ENCODE peak calls at places on chromosome 2, in five cellular contexts. One of them, this sample, is unnamed.

GRCh38 chr2:240886678-240887574 is 9.0 kb downstream of the MAB21L4 start:
- DNase-seq in HT-29: no peak
- DNase-seq in GM12865: no peak
- DNase-seq in ELR: no peak
- DNase-seq in stimulated activated CD8-positive, alpha-beta memory T cell treated with anti-CD3 and anti-CD28 coated beads, Interleukin-15, amount 100 ng/mL, for 4 hours: no peak
- DNase-seq in this sample: no peak

GRCh38 chr2:108923019-108923700 is 65.9 kb downstream of the EDAR start:
- DNase-seq in HT-29: peak; percentile 42
- DNase-seq in GM12865: no peak
- DNase-seq in ELR: no peak
- DNase-seq in stimulated activated CD8-positive, alpha-beta memory T cell treated with anti-CD3 and anti-CD28 coated beads, Interleukin-15, amount 100 ng/mL, for 4 hours: no peak
- DNase-seq in this sample: no peak

GRCh38 chr2:176189666-176190641 is 1.5 kb downstream of the HOXD1 start:
- DNase-seq in HT-29: no peak
- DNase-seq in GM12865: no peak
- DNase-seq in ELR: no peak
- DNase-seq in stimulated activated CD8-positive, alpha-beta memory T cell treated with anti-CD3 and anti-CD28 coated beads, Interleukin-15, amount 100 ng/mL, for 4 hours: no peak
- DNase-seq in this sample: no peak

GRCh38 chr2:37653805-37654378 is 17.6 kb downstream of the CDC42EP3 start:
- DNase-seq in HT-29: no peak
- DNase-seq in GM12865: peak; percentile 94
- DNase-seq in ELR: no peak
- DNase-seq in stimulated activated CD8-positive, alpha-beta memory T cell treated with anti-CD3 and anti-CD28 coated beads, Interleukin-15, amount 100 ng/mL, for 4 hours: no peak
- DNase-seq in this sample: no peak

GRCh38 chr2:31202833-31203232 is 14.5 kb downstream of the CAPN14 start:
- DNase-seq in HT-29: no peak
- DNase-seq in GM12865: no peak
- DNase-seq in ELR: no peak
- DNase-seq in stimulated activated CD8-positive, alpha-beta memory T cell treated with anti-CD3 and anti-CD28 coated beads, Interleukin-15, amount 100 ng/mL, for 4 hours: no peak
- DNase-seq in this sample: no peak

GRCh38 chr2:85131116-85131515 is 2.1 kb upstream of the TCF7L1 start:
- DNase-seq in HT-29: no peak
- DNase-seq in GM12865: peak; percentile 17
- DNase-seq in ELR: peak; percentile 46
- DNase-seq in stimulated activated CD8-positive, alpha-beta memory T cell treated with anti-CD3 and anti-CD28 coated beads, Interleukin-15, amount 100 ng/mL, for 4 hours: no peak
- DNase-seq in this sample: peak; percentile 51

GRCh38 chr2:151401149-151401548 is 8.6 kb upstream of the RIF1 start:
- DNase-seq in HT-29: no peak
- DNase-seq in GM12865: no peak
- DNase-seq in ELR: no peak
- DNase-seq in stimulated activated CD8-positive, alpha-beta memory T cell treated with anti-CD3 and anti-CD28 coated beads, Interleukin-15, amount 100 ng/mL, for 4 hours: no peak
- DNase-seq in this sample: no peak

GRCh38 chr2:111994042-111994441 is 61.0 kb upstream of the TMEM87B start:
- DNase-seq in HT-29: no peak
- DNase-seq in GM12865: no peak
- DNase-seq in ELR: no peak
- DNase-seq in stimulated activated CD8-positive, alpha-beta memory T cell treated with anti-CD3 and anti-CD28 coated beads, Interleukin-15, amount 100 ng/mL, for 4 hours: no peak
- DNase-seq in this sample: no peak

GRCh38 chr2:161283926-161284325 is 24.3 kb upstream of the PSMD14 start:
- DNase-seq in HT-29: no peak
- DNase-seq in GM12865: no peak
- DNase-seq in ELR: no peak
- DNase-seq in stimulated activated CD8-positive, alpha-beta memory T cell treated with anti-CD3 and anti-CD28 coated beads, Interleukin-15, amount 100 ng/mL, for 4 hours: no peak
- DNase-seq in this sample: no peak

GRCh38 chr2:179861027-179861776 is at the start of gene ZNF385B:
- DNase-seq in HT-29: no peak
- DNase-seq in GM12865: peak; percentile 16
- DNase-seq in ELR: peak; percentile 56
- DNase-seq in stimulated activated CD8-positive, alpha-beta memory T cell treated with anti-CD3 and anti-CD28 coated beads, Interleukin-15, amount 100 ng/mL, for 4 hours: no peak
- DNase-seq in this sample: no peak

GRCh38 chr2:42337356-42337820 is 23.6 kb downstream of the COX7A2L start:
- DNase-seq in HT-29: no peak
- DNase-seq in GM12865: no peak
- DNase-seq in ELR: peak; percentile 23
- DNase-seq in stimulated activated CD8-positive, alpha-beta memory T cell treated with anti-CD3 and anti-CD28 coated beads, Interleukin-15, amount 100 ng/mL, for 4 hours: no peak
- DNase-seq in this sample: no peak

GRCh38 chr2:12556762-12557161 is 160.0 kb upstream of the TRIB2 start:
- DNase-seq in HT-29: peak; percentile 3
- DNase-seq in GM12865: no peak
- DNase-seq in ELR: peak; percentile 86
- DNase-seq in stimulated activated CD8-positive, alpha-beta memory T cell treated with anti-CD3 and anti-CD28 coated beads, Interleukin-15, amount 100 ng/mL, for 4 hours: no peak
- DNase-seq in this sample: no peak

GRCh38 chr2:159150208-159150607 is 136.3 kb downstream of the WDSUB1 start:
- DNase-seq in HT-29: no peak
- DNase-seq in GM12865: no peak
- DNase-seq in ELR: no peak
- DNase-seq in stimulated activated CD8-positive, alpha-beta memory T cell treated with anti-CD3 and anti-CD28 coated beads, Interleukin-15, amount 100 ng/mL, for 4 hours: no peak
- DNase-seq in this sample: no peak

GRCh38 chr2:180289627-180290026 is 282.5 kb upstream of the CWC22 start:
- DNase-seq in HT-29: peak; percentile 16
- DNase-seq in GM12865: no peak
- DNase-seq in ELR: no peak
- DNase-seq in stimulated activated CD8-positive, alpha-beta memory T cell treated with anti-CD3 and anti-CD28 coated beads, Interleukin-15, amount 100 ng/mL, for 4 hours: no peak
- DNase-seq in this sample: no peak

GRCh38 chr2:158818511-158818910 is 23.4 kb downstream of the DAPL1 start:
- DNase-seq in HT-29: no peak
- DNase-seq in GM12865: no peak
- DNase-seq in ELR: no peak
- DNase-seq in stimulated activated CD8-positive, alpha-beta memory T cell treated with anti-CD3 and anti-CD28 coated beads, Interleukin-15, amount 100 ng/mL, for 4 hours: no peak
- DNase-seq in this sample: no peak

GRCh38 chr2:213149332-213149875 is 2.0 kb downstream of the IKZF2 start:
- DNase-seq in HT-29: peak; percentile 36
- DNase-seq in GM12865: peak; percentile 6
- DNase-seq in ELR: peak; percentile 17
- DNase-seq in stimulated activated CD8-positive, alpha-beta memory T cell treated with anti-CD3 and anti-CD28 coated beads, Interleukin-15, amount 100 ng/mL, for 4 hours: no peak
- DNase-seq in this sample: no peak

GRCh38 chr2:237742191-237742590 is 56.4 kb upstream of the RBM44 start:
- DNase-seq in HT-29: no peak
- DNase-seq in GM12865: no peak
- DNase-seq in ELR: no peak
- DNase-seq in stimulated activated CD8-positive, alpha-beta memory T cell treated with anti-CD3 and anti-CD28 coated beads, Interleukin-15, amount 100 ng/mL, for 4 hours: no peak
- DNase-seq in this sample: no peak

GRCh38 chr2:23386422-23387220 is 1.6 kb downstream of the KLHL29 start:
- DNase-seq in HT-29: no peak
- DNase-seq in GM12865: peak; percentile 43
- DNase-seq in ELR: peak; percentile 16
- DNase-seq in stimulated activated CD8-positive, alpha-beta memory T cell treated with anti-CD3 and anti-CD28 coated beads, Interleukin-15, amount 100 ng/mL, for 4 hours: no peak
- DNase-seq in this sample: no peak

GRCh38 chr2:173644146-173644545 is 289.5 kb downstream of the CDCA7 start:
- DNase-seq in HT-29: no peak
- DNase-seq in GM12865: no peak
- DNase-seq in ELR: peak; percentile 72
- DNase-seq in stimulated activated CD8-positive, alpha-beta memory T cell treated with anti-CD3 and anti-CD28 coated beads, Interleukin-15, amount 100 ng/mL, for 4 hours: no peak
- DNase-seq in this sample: no peak

GRCh38 chr2:108573070-108573469 is 38.8 kb downstream of the LIMS1 start:
- DNase-seq in HT-29: no peak
- DNase-seq in GM12865: no peak
- DNase-seq in ELR: peak; percentile 71
- DNase-seq in stimulated activated CD8-positive, alpha-beta memory T cell treated with anti-CD3 and anti-CD28 coated beads, Interleukin-15, amount 100 ng/mL, for 4 hours: no peak
- DNase-seq in this sample: no peak

GRCh38 chr2:17879137-17879912 is 858 bp downstream of the KCNS3 start:
- DNase-seq in HT-29: peak; percentile 51
- DNase-seq in GM12865: no peak
- DNase-seq in ELR: peak; percentile 60
- DNase-seq in stimulated activated CD8-positive, alpha-beta memory T cell treated with anti-CD3 and anti-CD28 coated beads, Interleukin-15, amount 100 ng/mL, for 4 hours: no peak
- DNase-seq in this sample: peak; percentile 5

GRCh38 chr2:201852878-201853415 is 46.6 kb downstream of the CDK15 start:
- DNase-seq in HT-29: no peak
- DNase-seq in GM12865: peak; percentile 15
- DNase-seq in ELR: peak; percentile 71
- DNase-seq in stimulated activated CD8-positive, alpha-beta memory T cell treated with anti-CD3 and anti-CD28 coated beads, Interleukin-15, amount 100 ng/mL, for 4 hours: no peak
- DNase-seq in this sample: no peak

GRCh38 chr2:116810071-116810470 is 1004.4 kb upstream of the DDX18 start:
- DNase-seq in HT-29: no peak
- DNase-seq in GM12865: no peak
- DNase-seq in ELR: no peak
- DNase-seq in stimulated activated CD8-positive, alpha-beta memory T cell treated with anti-CD3 and anti-CD28 coated beads, Interleukin-15, amount 100 ng/mL, for 4 hours: no peak
- DNase-seq in this sample: peak; percentile 8

GRCh38 chr2:84458436-84459027 is 548 bp downstream of the SUCLG1 start:
- DNase-seq in HT-29: peak; percentile 11
- DNase-seq in GM12865: peak; percentile 35
- DNase-seq in ELR: peak; percentile 46
- DNase-seq in stimulated activated CD8-positive, alpha-beta memory T cell treated with anti-CD3 and anti-CD28 coated beads, Interleukin-15, amount 100 ng/mL, for 4 hours: no peak
- DNase-seq in this sample: no peak

GRCh38 chr2:42055573-42056514 is 8.0 kb downstream of the PKDCC start:
- DNase-seq in HT-29: peak; percentile 98
- DNase-seq in GM12865: no peak
- DNase-seq in ELR: no peak
- DNase-seq in stimulated activated CD8-positive, alpha-beta memory T cell treated with anti-CD3 and anti-CD28 coated beads, Interleukin-15, amount 100 ng/mL, for 4 hours: no peak
- DNase-seq in this sample: no peak

GRCh38 chr2:122384768-122385333 is 629.4 kb downstream of the TSN start:
- DNase-seq in HT-29: no peak
- DNase-seq in GM12865: no peak
- DNase-seq in ELR: no peak
- DNase-seq in stimulated activated CD8-positive, alpha-beta memory T cell treated with anti-CD3 and anti-CD28 coated beads, Interleukin-15, amount 100 ng/mL, for 4 hours: no peak
- DNase-seq in this sample: no peak

GRCh38 chr2:1011018-1011405 is 60.4 kb downstream of the SNTG2 start:
- DNase-seq in HT-29: no peak
- DNase-seq in GM12865: no peak
- DNase-seq in ELR: no peak
- DNase-seq in stimulated activated CD8-positive, alpha-beta memory T cell treated with anti-CD3 and anti-CD28 coated beads, Interleukin-15, amount 100 ng/mL, for 4 hours: no peak
- DNase-seq in this sample: no peak

GRCh38 chr2:170685591-170685990 is 29.5 kb upstream of the SP5 start:
- DNase-seq in HT-29: no peak
- DNase-seq in GM12865: no peak
- DNase-seq in ELR: no peak
- DNase-seq in stimulated activated CD8-positive, alpha-beta memory T cell treated with anti-CD3 and anti-CD28 coated beads, Interleukin-15, amount 100 ng/mL, for 4 hours: no peak
- DNase-seq in this sample: no peak

GRCh38 chr2:138787053-138787666 is 7.0 kb upstream of the NXPH2 start:
- DNase-seq in HT-29: peak; percentile 47
- DNase-seq in GM12865: peak; percentile 42
- DNase-seq in ELR: peak; percentile 62
- DNase-seq in stimulated activated CD8-positive, alpha-beta memory T cell treated with anti-CD3 and anti-CD28 coated beads, Interleukin-15, amount 100 ng/mL, for 4 hours: no peak
- DNase-seq in this sample: peak; percentile 39

GRCh38 chr2:18741888-18742287 is 152.5 kb upstream of the NT5C1B start:
- DNase-seq in HT-29: no peak
- DNase-seq in GM12865: no peak
- DNase-seq in ELR: no peak
- DNase-seq in stimulated activated CD8-positive, alpha-beta memory T cell treated with anti-CD3 and anti-CD28 coated beads, Interleukin-15, amount 100 ng/mL, for 4 hours: no peak
- DNase-seq in this sample: no peak

GRCh38 chr2:120856421-120856862 is 120.8 kb downstream of the GLI2 start:
- DNase-seq in HT-29: peak; percentile 13
- DNase-seq in GM12865: no peak
- DNase-seq in ELR: peak; percentile 33
- DNase-seq in stimulated activated CD8-positive, alpha-beta memory T cell treated with anti-CD3 and anti-CD28 coated beads, Interleukin-15, amount 100 ng/mL, for 4 hours: no peak
- DNase-seq in this sample: no peak

GRCh38 chr2:183162362-183162761 is 38.1 kb downstream of the NUP35 start:
- DNase-seq in HT-29: no peak
- DNase-seq in GM12865: no peak
- DNase-seq in ELR: peak; percentile 80
- DNase-seq in stimulated activated CD8-positive, alpha-beta memory T cell treated with anti-CD3 and anti-CD28 coated beads, Interleukin-15, amount 100 ng/mL, for 4 hours: no peak
- DNase-seq in this sample: no peak

GRCh38 chr2:144886847-144887246 is 366.9 kb upstream of the ZEB2 start:
- DNase-seq in HT-29: no peak
- DNase-seq in GM12865: no peak
- DNase-seq in ELR: no peak
- DNase-seq in stimulated activated CD8-positive, alpha-beta memory T cell treated with anti-CD3 and anti-CD28 coated beads, Interleukin-15, amount 100 ng/mL, for 4 hours: no peak
- DNase-seq in this sample: no peak

GRCh38 chr2:30710461-30710860 is 96.8 kb downstream of the CAPN13 start:
- DNase-seq in HT-29: no peak
- DNase-seq in GM12865: no peak
- DNase-seq in ELR: no peak
- DNase-seq in stimulated activated CD8-positive, alpha-beta memory T cell treated with anti-CD3 and anti-CD28 coated beads, Interleukin-15, amount 100 ng/mL, for 4 hours: no peak
- DNase-seq in this sample: no peak

GRCh38 chr2:240567872-240568677 is at the start of gene RNPEPL1:
- DNase-seq in HT-29: peak; percentile 60
- DNase-seq in GM12865: peak; percentile 62
- DNase-seq in ELR: peak; percentile 55
- DNase-seq in stimulated activated CD8-positive, alpha-beta memory T cell treated with anti-CD3 and anti-CD28 coated beads, Interleukin-15, amount 100 ng/mL, for 4 hours: no peak
- DNase-seq in this sample: no peak

GRCh38 chr2:120952318-120952717 is 216.7 kb downstream of the GLI2 start:
- DNase-seq in HT-29: no peak
- DNase-seq in GM12865: no peak
- DNase-seq in ELR: peak; percentile 60
- DNase-seq in stimulated activated CD8-positive, alpha-beta memory T cell treated with anti-CD3 and anti-CD28 coated beads, Interleukin-15, amount 100 ng/mL, for 4 hours: no peak
- DNase-seq in this sample: no peak

GRCh38 chr2:151775057-151775740 is 40.9 kb upstream of the NEB start:
- DNase-seq in HT-29: no peak
- DNase-seq in GM12865: peak; percentile 42
- DNase-seq in ELR: no peak
- DNase-seq in stimulated activated CD8-positive, alpha-beta memory T cell treated with anti-CD3 and anti-CD28 coated beads, Interleukin-15, amount 100 ng/mL, for 4 hours: no peak
- DNase-seq in this sample: no peak

This sample was measured in dermis microvascular lymphatic vessel endothelial cell.